ENCODE peak calls at places on chromosomes 4 and X, in four cellular contexts. W is CD4-positive, alpha-beta T cell; D is A673; K is osteocyte. J is an unnamed sample.

GRCh38 chr4:120266602-120267001 is 200.0 kb upstream of the MAD2L1 start:
- DNase-seq in W (no peak), D (no peak), K (no peak), J (peak; percentile 25)

GRCh38 chr4:184252136-184253071 is 34.7 kb upstream of the ENPP6 start:
- DNase-seq in W (no peak), D (no peak), K (peak; percentile 81), J (no peak)

GRCh38 chr4:16757080-16757521 is 141.3 kb downstream of the LDB2 start:
- DNase-seq in W (no peak), D (no peak), K (no peak), J (no peak)

GRCh38 chrX:147894332-147894870 is 17.3 kb upstream of the FMR1 start:
- DNase-seq in W (no peak), D (no peak), K (no peak), J (no peak)

GRCh38 chrX:111868726-111869638 is 7.0 kb upstream of the TRPC5OS start:
- DNase-seq in W (no peak), D (peak; percentile 6), K (no peak), J (no peak)

GRCh38 chr4:182074842-182075241 is 168.4 kb upstream of the TENM3 start:
- DNase-seq in W (no peak), D (no peak), K (no peak), J (no peak)

GRCh38 chr4:1400861-1401408 is 5.3 kb downstream of the NKX1-1 start:
- DNase-seq in W (no peak), D (no peak), K (no peak), J (no peak)

GRCh38 chr4:54276633-54277426 is 47.7 kb downstream of the PDGFRA start:
- DNase-seq in W (no peak), D (peak; percentile 48), K (no peak), J (no peak)

GRCh38 chr4:145937021-145937861 is 1.4 kb downstream of the ZNF827 start:
- DNase-seq in W (peak; percentile 56), D (peak; percentile 73), K (peak; percentile 87), J (peak; percentile 46)

GRCh38 chr4:133474511-133474910 is 325.4 kb downstream of the PCDH10 start:
- DNase-seq in W (no peak), D (no peak), K (no peak), J (no peak)

GRCh38 chr4:52103314-52103713 is 52.2 kb downstream of the SPATA18 start:
- DNase-seq in W (no peak), D (peak; percentile 57), K (no peak), J (peak; percentile 41)

GRCh38 chr4:85228264-85228663 is 246.7 kb upstream of the ARHGAP24 start:
- DNase-seq in W (no peak), D (no peak), K (no peak), J (no peak)

GRCh38 chrX:53713987-53714579 is 27.6 kb upstream of the HUWE1 start:
- DNase-seq in W (no peak), D (no peak), K (no peak), J (no peak)

GRCh38 chr4:145808021-145808650 is 128.2 kb downstream of the C4orf51 start:
- DNase-seq in W (no peak), D (peak; percentile 87), K (no peak), J (peak; percentile 90)

GRCh38 chr4:147034372-147034771 is 88.7 kb upstream of the TTC29 start:
- DNase-seq in W (no peak), D (no peak), K (no peak), J (no peak)

GRCh38 chr4:25702848-25703247 is 47.2 kb downstream of the SLC34A2 start:
- DNase-seq in W (no peak), D (peak; percentile 12), K (no peak), J (no peak)

GRCh38 chrX:10164879-10165278 is 8.1 kb downstream of the CLCN4 start:
- DNase-seq in W (no peak), D (no peak), K (no peak), J (no peak)

GRCh38 chr4:184649971-184650855 is 675 bp downstream of the PRIMPOL start:
- DNase-seq in W (no peak), D (peak; percentile 51), K (no peak), J (peak; percentile 84)

GRCh38 chr4:19547463-19547862 is 704.2 kb upstream of the SLIT2 start:
- DNase-seq in W (no peak), D (no peak), K (no peak), J (no peak)

GRCh38 chr4:42632653-42633382 is 24.1 kb downstream of the ATP8A1 start:
- DNase-seq in W (no peak), D (no peak), K (no peak), J (no peak)

GRCh38 chrX:100296183-100296753 is 113.8 kb downstream of the PCDH19 start:
- DNase-seq in W (no peak), D (no peak), K (no peak), J (no peak)

GRCh38 chrX:136163694-136164093 is 16.4 kb downstream of the FHL1 start:
- DNase-seq in W (no peak), D (no peak), K (no peak), J (no peak)

GRCh38 chr4:122588453-122589238 is 32.2 kb downstream of the IL21 start:
- DNase-seq in W (no peak), D (no peak), K (no peak), J (no peak)

GRCh38 chr4:1682860-1683259 is 1.3 kb downstream of the FAM53A start:
- DNase-seq in W (no peak), D (no peak), K (no peak), J (no peak)

GRCh38 chrX:101220881-101221280 is 1.3 kb downstream of the DRP2 start:
- DNase-seq in W (no peak), D (no peak), K (no peak), J (no peak)

GRCh38 chrX:72392816-72393800 is 87.4 kb upstream of the CITED1 start:
- DNase-seq in W (no peak), D (no peak), K (no peak), J (no peak)